ENCODE peak calls at places on chromosomes 16 and 17, in four cellular contexts. N is nucleus accumbens, T is anterior cingulate cortex, I is glutamatergic neuron. L is an unnamed sample.

GRCh38 chr16:87918866-87919680 is 17.3 kb downstream of the CA5A start:
- DNase-seq in N (no peak), T (no peak), I (no peak), L (no peak)

GRCh38 chr16:56401482-56401881 is 23.9 kb downstream of the AMFR start:
- DNase-seq in N (no peak), T (no peak), I (peak; percentile 41), L (no peak)

GRCh38 chr16:51156836-51157235 is 5.8 kb upstream of the SALL1 start:
- DNase-seq in N (no peak), T (no peak), I (no peak), L (no peak)

GRCh38 chr16:5005916-5006315 is 27.8 kb downstream of the NAGPA start:
- DNase-seq in N (no peak), T (no peak), I (no peak), L (peak; percentile 69)

GRCh38 chr17:62824290-62825135 is 16.4 kb upstream of the MARCHF10 start:
- DNase-seq in N (no peak), T (no peak), I (no peak), L (no peak)

GRCh38 chr16:23408242-23409201 is 44.5 kb downstream of the COG7 start:
- DNase-seq in N (no peak), T (peak; percentile 57), I (peak; percentile 77), L (peak; percentile 58)

GRCh38 chr16:78045865-78046581 is 23.7 kb downstream of the CLEC3A start:
- DNase-seq in N (peak; percentile 17), T (no peak), I (peak; percentile 28), L (peak; percentile 39)

GRCh38 chr17:73910216-73910615 is 266.0 kb upstream of the SDK2 start:
- DNase-seq in N (no peak), T (no peak), I (no peak), L (no peak)

GRCh38 chr16:54324716-54325115 is 38.1 kb upstream of the IRX3 start:
- DNase-seq in N (no peak), T (no peak), I (no peak), L (no peak)

L was measured in posterior cingulate gyrus.